ENCODE peak calls at places on chromosomes 12 and 14, in six cellular contexts. E, N, A, S, Y and K are unnamed samples.
A peak's percentile ranks its signal among the peaks of the same experiment; 100 is the strongest.

GRCh38 chr12:58066296-58066695 is 124.9 kb downstream of the ATP23 start:
- DNase-seq in E (no peak), N (no peak), A (no peak), S (no peak), Y (no peak), K (no peak)

GRCh38 chr14:23102801-23103200 is 2.0 kb downstream of the CIROP start:
- DNase-seq in E (no peak), N (no peak), A (peak; percentile 45), S (no peak), Y (peak; percentile 45), K (no peak)

GRCh38 chr12:14111230-14111865 is 129.9 kb upstream of the GRIN2B start:
- DNase-seq in E (no peak), N (peak; percentile 51), A (no peak), S (peak; percentile 4), Y (no peak), K (no peak)

GRCh38 chr14:60183138-60183537 is 17.9 kb upstream of the DHRS7 start:
- DNase-seq in E (no peak), N (no peak), A (no peak), S (no peak), Y (no peak), K (no peak)

GRCh38 chr12:57781801-57782200 is 786 bp upstream of the TSFM start:
- DNase-seq in E (no peak), N (no peak), A (no peak), S (no peak), Y (no peak), K (no peak)

GRCh38 chr12:113246478-113247122 is 25.3 kb downstream of the TPCN1 start:
- DNase-seq in E (peak; percentile 62), N (no peak), A (peak; percentile 76), S (peak; percentile 46), Y (no peak), K (no peak)

GRCh38 chr12:51901121-51901812 is 6.0 kb upstream of the ACVRL1 start:
- DNase-seq in E (no peak), N (no peak), A (no peak), S (no peak), Y (peak; percentile 49), K (no peak)

GRCh38 chr12:105214141-105214540 is 21.8 kb downstream of the APPL2 start:
- DNase-seq in E (no peak), N (no peak), A (no peak), S (no peak), Y (no peak), K (no peak)

GRCh38 chr14:22653012-22653621 is 9.0 kb upstream of the OR6J1 start:
- DNase-seq in E (peak; percentile 26), N (peak; percentile 85), A (no peak), S (peak; percentile 70), Y (peak; percentile 72), K (peak; percentile 63)

GRCh38 chr14:71651228-71651627 is 281.0 kb upstream of the RGS6 start:
- DNase-seq in E (no peak), N (no peak), A (no peak), S (no peak), Y (no peak), K (no peak)

GRCh38 chr12:94134226-94134795 is 14.1 kb upstream of the PLXNC1 start:
- DNase-seq in E (no peak), N (peak; percentile 59), A (no peak), S (no peak), Y (no peak), K (peak; percentile 23)

GRCh38 chr14:69069020-69069421 is 83.9 kb downstream of the DCAF5 start:
- DNase-seq in E (no peak), N (no peak), A (no peak), S (no peak), Y (no peak), K (no peak)

GRCh38 chr14:104094709-104095425 is 9.4 kb downstream of the ASPG start:
- DNase-seq in E (peak; percentile 78), N (peak; percentile 82), A (peak; percentile 89), S (peak; percentile 95), Y (no peak), K (peak; percentile 93)

GRCh38 chr12:6549379-6550151 is 6.3 kb downstream of the IFFO1 start:
- DNase-seq in E (no peak), N (no peak), A (peak; percentile 77), S (no peak), Y (peak; percentile 63), K (no peak)

GRCh38 chr14:71399057-71399487 is 491.8 kb downstream of the PCNX1 start:
- DNase-seq in E (no peak), N (no peak), A (no peak), S (no peak), Y (no peak), K (no peak)

GRCh38 chr14:103023881-103024473 is 33.4 kb downstream of the CDC42BPB start:
- DNase-seq in E (no peak), N (no peak), A (peak; percentile 61), S (no peak), Y (no peak), K (no peak)

GRCh38 chr12:74538491-74539258 is 1.0 kb downstream of the ATXN7L3B start:
- DNase-seq in E (no peak), N (no peak), A (peak; percentile 82), S (peak; percentile 11), Y (no peak), K (no peak)

GRCh38 chr12:58167622-58168021 is 226.3 kb downstream of the ATP23 start:
- DNase-seq in E (no peak), N (no peak), A (no peak), S (no peak), Y (no peak), K (no peak)

GRCh38 chr12:122139941-122140340 is 34.1 kb downstream of the IL31 start:
- DNase-seq in E (no peak), N (no peak), A (no peak), S (no peak), Y (no peak), K (no peak)

DNA sequence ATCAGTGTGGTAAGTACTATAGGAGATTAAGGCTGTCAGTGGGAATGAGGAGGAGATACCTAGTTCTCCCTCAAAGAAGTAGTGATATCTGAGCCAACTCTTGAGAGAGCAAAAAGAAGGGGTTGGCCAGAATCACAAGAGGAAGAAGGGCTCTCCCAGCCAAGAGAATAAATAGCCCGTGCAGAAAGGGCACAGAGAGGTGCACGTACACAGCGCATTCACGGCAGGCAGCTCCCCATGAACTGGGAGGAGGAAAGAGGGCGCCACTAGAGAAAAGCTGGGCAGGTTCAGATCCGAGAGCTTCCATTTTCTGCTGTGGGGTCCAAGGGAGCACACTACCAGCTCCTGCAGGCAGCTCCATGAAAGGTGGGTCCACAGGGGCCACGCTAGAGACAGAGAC is 59.9 kb downstream of the PPP2R5E start:
- DNase-seq in E (no peak), N (no peak), A (no peak), S (no peak), Y (no peak), K (no peak)
- TF ChIP-seq CTCF in E (no peak), N (no peak), A (no peak), S (no peak), Y (no peak), K (no peak)

GRCh38 chr12:89799316-89799715 is 90.7 kb upstream of the ATP2B1 start:
- DNase-seq in E (no peak), N (no peak), A (no peak), S (no peak), Y (no peak), K (no peak)

GRCh38 chr12:89800435-89800834 is 91.8 kb upstream of the ATP2B1 start:
- DNase-seq in E (no peak), N (no peak), A (no peak), S (no peak), Y (no peak), K (no peak)

GRCh38 chr12:89797436-89797835 is 88.8 kb upstream of the ATP2B1 start:
- DNase-seq in E (no peak), N (no peak), A (no peak), S (no peak), Y (no peak), K (no peak)

GRCh38 chr12:89793946-89794345 is 85.3 kb upstream of the ATP2B1 start:
- DNase-seq in E (no peak), N (no peak), A (no peak), S (no peak), Y (no peak), K (no peak)

GRCh38 chr12:89796798-89797382 is 88.3 kb upstream of the ATP2B1 start:
- DNase-seq in E (no peak), N (no peak), A (no peak), S (no peak), Y (no peak), K (no peak)
- TF ChIP-seq CTCF in E (no peak), N (no peak), A (no peak), S (no peak), Y (no peak), K (no peak)

DNA sequence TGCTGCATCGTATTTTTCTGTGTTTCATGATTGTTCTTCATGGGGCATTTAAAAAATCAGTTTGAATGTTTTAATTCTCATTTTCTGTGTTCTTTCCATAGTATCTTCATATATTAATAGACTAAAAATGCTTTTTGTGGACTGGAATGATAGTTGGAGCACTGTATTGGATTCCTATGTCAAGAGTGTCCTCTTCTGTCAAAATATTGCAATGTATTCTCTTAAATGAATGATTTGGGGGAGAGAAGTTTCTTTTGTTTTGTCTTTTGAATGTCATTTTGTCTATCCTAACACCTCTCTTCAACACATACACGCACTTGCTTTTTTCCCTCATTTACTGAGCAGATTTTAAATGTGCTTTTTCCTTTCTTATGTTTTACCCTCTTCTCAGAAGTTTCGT is 4.7 kb upstream of the EIF2S3B start:
- DNase-seq in E (no peak), N (no peak), A (no peak), S (no peak), Y (no peak), K (no peak)
- TF ChIP-seq CTCF in E (no peak), N (no peak), A (no peak), S (no peak), Y (no peak), K (no peak)

DNA sequence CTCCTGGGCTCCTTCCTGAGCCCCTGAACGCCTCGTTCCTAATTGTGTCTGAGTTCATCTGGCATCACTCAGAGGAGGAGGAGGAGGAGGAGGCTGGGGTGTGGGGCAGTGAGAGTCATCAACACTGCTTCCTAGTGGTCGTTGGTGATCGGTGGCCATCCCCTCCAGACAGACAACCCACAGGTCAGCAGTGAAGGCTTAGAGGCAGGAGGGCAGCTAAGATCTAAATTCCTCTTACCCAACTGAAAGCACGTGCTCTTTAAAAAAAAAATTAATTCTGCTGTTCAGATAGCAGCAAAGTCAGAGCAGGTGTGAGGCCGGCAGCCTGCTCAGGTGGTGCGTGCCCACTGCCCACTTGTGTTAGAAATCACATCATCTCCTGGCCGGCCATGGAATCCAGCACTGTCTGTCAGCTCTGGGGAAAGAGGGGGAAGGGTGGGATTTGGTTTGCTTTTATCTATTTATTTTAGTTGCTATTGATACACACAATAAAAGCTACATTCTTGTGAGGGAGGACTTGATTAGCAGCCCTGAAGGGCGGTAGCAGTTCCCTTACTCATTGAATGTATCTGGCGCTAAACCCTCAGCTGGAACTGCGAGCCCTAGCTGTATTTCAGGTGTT is 46.6 kb downstream of the PPP2R5C start:
- DNase-seq in E (no peak), N (peak; percentile 83), A (no peak), S (peak; percentile 58), Y (no peak), K (peak; percentile 37)
- TF ChIP-seq CTCF in E (no peak), N (peak; percentile 58), A (no peak), S (peak; percentile 16), Y (no peak), K (no peak)